ENCODE peak calls at places on chromosomes 7 and 10, in six cellular contexts. U is activated T-cell treated with anti-CD3 and anti-CD28 coated beads for 1 hour; M is activated CD8-positive, alpha-beta memory T cell treated with anti-CD3 and anti-CD28 coated beads for 4 hours; A is GM04504; Z is stimulated activated CD8-positive, alpha-beta memory T cell treated with anti-CD3 and anti-CD28 coated beads, Interleukin-7, amount 100 ng/mL, for 1 hour; J is pulmonary artery endothelial cell. H is an unnamed sample.

GRCh38 chr10:74039561-74040145 is 41.7 kb downstream of the VCL start:
- DNase-seq in U (no peak), M (no peak), A (peak), Z (no peak), J (no peak), H (no peak)

GRCh38 chr7:85776691-85777363 is 590.0 kb upstream of the SEMA3D start:
- DNase-seq in U (no peak), M (no peak), A (peak), Z (no peak), J (no peak), H (no peak)

GRCh38 chr7:64872351-64872750 is 30.7 kb upstream of the ZNF273 start:
- DNase-seq in U (no peak), M (no peak), A (no peak), Z (no peak), J (no peak), H (no peak)

GRCh38 chr7:150367677-150368097 is 935 bp upstream of the REPIN1 start:
- DNase-seq in U (no peak), M (no peak), A (no peak), Z (no peak), J (no peak), H (no peak)

GRCh38 chr7:78769551-78770101 is 683.8 kb downstream of the MAGI2 start:
- DNase-seq in U (no peak), M (no peak), A (no peak), Z (no peak), J (no peak), H (no peak)

GRCh38 chr10:89080660-89081059 is 90.1 kb downstream of the FAS start:
- DNase-seq in U (no peak), M (no peak), A (no peak), Z (no peak), J (no peak), H (no peak)

GRCh38 chr10:80924063-80924952 is 386.6 kb downstream of the SH2D4B start:
- DNase-seq in U (peak), M (no peak), A (peak), Z (no peak), J (no peak), H (no peak)

GRCh38 chr7:143960813-143961610 is 6.4 kb downstream of the OR2F1 start:
- DNase-seq in U (no peak), M (no peak), A (no peak), Z (no peak), J (no peak), H (no peak)

GRCh38 chr7:38506756-38507155 is 124.4 kb downstream of the AMPH start:
- DNase-seq in U (no peak), M (no peak), A (peak), Z (no peak), J (no peak), H (no peak)

GRCh38 chr7:120774481-120774880 is 83.5 kb downstream of the TSPAN12 start:
- DNase-seq in U (no peak), M (no peak), A (no peak), Z (no peak), J (no peak), H (no peak)

GRCh38 chr7:37117261-37117660 is 331.4 kb downstream of the ELMO1 start:
- DNase-seq in U (no peak), M (no peak), A (no peak), Z (no peak), J (no peak), H (no peak)

GRCh38 chr7:39407139-39407538 is 159.1 kb upstream of the YAE1 start:
- DNase-seq in U (no peak), M (no peak), A (no peak), Z (no peak), J (no peak), H (no peak)

GRCh38 chr10:47278720-47279119 is 21.3 kb upstream of the GDF10 start:
- DNase-seq in U (no peak), M (no peak), A (no peak), Z (no peak), J (no peak), H (no peak)

GRCh38 chr7:79988642-79989041 is 146.0 kb upstream of the GNAI1 start:
- DNase-seq in U (no peak), M (no peak), A (no peak), Z (no peak), J (no peak), H (no peak)

GRCh38 chr7:100100420-100101015 is 679 bp downstream of the MCM7 start:
- DNase-seq in U (peak), M (peak), A (peak), Z (peak), J (peak), H (peak)

GRCh38 chr10:6232846-6233724 is 30.4 kb downstream of the PFKFB3 start:
- DNase-seq in U (no peak), M (no peak), A (no peak), Z (no peak), J (no peak), H (no peak)

GRCh38 chr7:102018876-102019275 is 201.4 kb downstream of the CUX1 start:
- DNase-seq in U (no peak), M (no peak), A (no peak), Z (no peak), J (no peak), H (no peak)

GRCh38 chr10:58175990-58176910 is 91.4 kb downstream of the IPMK start:
- DNase-seq in U (no peak), M (no peak), A (no peak), Z (no peak), J (no peak), H (no peak)

GRCh38 chr7:36487756-36488336 is 98.2 kb downstream of the ANLN start:
- DNase-seq in U (no peak), M (no peak), A (peak), Z (no peak), J (peak), H (no peak)

GRCh38 chr10:485776-486572 is 203.5 kb downstream of the DIP2C start:
- DNase-seq in U (no peak), M (no peak), A (no peak), Z (no peak), J (no peak), H (no peak)

GRCh38 chr7:156456503-156457115 is 184.0 kb upstream of the RNF32 start:
- DNase-seq in U (no peak), M (no peak), A (no peak), Z (no peak), J (no peak), H (no peak)

GRCh38 chr7:156380261-156380660 is 260.3 kb upstream of the RNF32 start:
- DNase-seq in U (no peak), M (no peak), A (no peak), Z (no peak), J (no peak), H (no peak)

GRCh38 chr7:112266595-112267270 is 60.2 kb downstream of the ZNF277 start:
- DNase-seq in U (no peak), M (no peak), A (no peak), Z (no peak), J (no peak), H (no peak)

GRCh38 chr7:128777156-128778123 is 1.8 kb upstream of the OPN1SW start:
- DNase-seq in U (no peak), M (no peak), A (no peak), Z (no peak), J (no peak), H (no peak)

GRCh38 chr7:64558781-64559180 is 4.1 kb downstream of the ZNF680 start:
- DNase-seq in U (no peak), M (no peak), A (no peak), Z (no peak), J (no peak), H (no peak)

GRCh38 chr7:135936497-135937217 is 40.5 kb downstream of the MTPN start:
- DNase-seq in U (no peak), M (no peak), A (no peak), Z (no peak), J (no peak), H (no peak)

GRCh38 chr7:30650455-30650854 is 31.8 kb downstream of the CRHR2 start:
- DNase-seq in U (no peak), M (no peak), A (no peak), Z (no peak), J (no peak), H (no peak)

GRCh38 chr7:21338728-21339164 is 89.1 kb upstream of the SP4 start:
- DNase-seq in U (peak), M (no peak), A (no peak), Z (peak), J (no peak), H (no peak)

GRCh38 chr7:77729574-77730348 is 33.5 kb downstream of the RSBN1L start:
- DNase-seq in U (no peak), M (no peak), A (no peak), Z (no peak), J (no peak), H (no peak)

GRCh38 chr10:105391670-105392331 is 750.7 kb downstream of the SORCS3 start:
- DNase-seq in U (no peak), M (no peak), A (no peak), Z (no peak), J (no peak), H (no peak)

GRCh38 chr7:1850976-1851571 is 181.0 kb downstream of the ELFN1 start:
- DNase-seq in U (no peak), M (no peak), A (no peak), Z (no peak), J (no peak), H (no peak)

GRCh38 chr10:94129393-94130130 is 135.8 kb downstream of the PLCE1 start:
- DNase-seq in U (no peak), M (no peak), A (no peak), Z (no peak), J (no peak), H (no peak)

GRCh38 chr7:150432915-150433892 is 17.2 kb upstream of the GIMAP8 start:
- DNase-seq in U (no peak), M (no peak), A (no peak), Z (no peak), J (no peak), H (no peak)

GRCh38 chr10:71594934-71595571 is 124.5 kb downstream of the C10orf105 start:
- DNase-seq in U (no peak), M (no peak), A (no peak), Z (no peak), J (no peak), H (no peak)

GRCh38 chr10:44882146-44882720 is 28.9 kb upstream of the TMEM72 start:
- DNase-seq in U (no peak), M (no peak), A (no peak), Z (no peak), J (no peak), H (no peak)

GRCh38 chr7:35725280-35725680 is 30.3 kb upstream of the HERPUD2 start:
- DNase-seq in U (peak), M (no peak), A (no peak), Z (no peak), J (no peak), H (no peak)

H was measured in esophagus squamous epithelium.